ENCODE peak calls at places on chromosomes 3 and 15, in five cellular contexts. E, A, D, B and M are unnamed samples. For H3K4me1, the result is how much of the 10 kb centered on the place peaks cover.

GRCh38 chr3:132180337-132180791 is 136.8 kb upstream of the ACP3 start:
- DNase-seq in E (no peak), A (peak), D (no peak), B (peak), M (no peak)

GRCh38 chr3:25725810-25726209 is 57.4 kb downstream of the NGLY1 start:
- DNase-seq in E (no peak), A (peak), D (no peak), B (no peak), M (no peak)

GRCh38 chr3:189824629-189825312 is 193.6 kb downstream of the TP63 start:
- DNase-seq in E (no peak), A (peak), D (no peak), B (peak), M (no peak)

GRCh38 chr3:45306406-45307008 is 80.4 kb upstream of the TMEM158 start:
- DNase-seq in E (no peak), A (no peak), D (no peak), B (no peak), M (no peak)

GRCh38 chr15:53453253-53454105 is 306.0 kb downstream of the WDR72 start:
- DNase-seq in E (no peak), A (no peak), D (no peak), B (peak), M (no peak)

GRCh38 chr3:123276346-123276745 is 74.6 kb downstream of the SEC22A start:
- DNase-seq in E (no peak), A (no peak), D (no peak), B (no peak), M (no peak)

GRCh38 chr3:114377426-114377825 is 83.6 kb downstream of the TIGIT start:
- DNase-seq in E (no peak), A (no peak), D (no peak), B (no peak), M (no peak)

GRCh38 chr3:23611737-23612295 is 193.9 kb upstream of the UBE2E1 start:
- DNase-seq in E (peak), A (peak), D (no peak), B (no peak), M (no peak)

GRCh38 chr15:96551196-96551595 is 220.7 kb downstream of the NR2F2 start:
- DNase-seq in E (no peak), A (no peak), D (no peak), B (no peak), M (no peak)

GRCh38 chr3:124664804-124665203 is 65.4 kb upstream of the UMPS start:
- DNase-seq in E (no peak), A (no peak), D (no peak), B (no peak), M (no peak)

GRCh38 chr3:123338021-123338619 is 110.8 kb downstream of the ADCY5 start:
- DNase-seq in E (no peak), A (no peak), D (no peak), B (no peak), M (peak)

GRCh38 chr15:40754883-40755815 is at the start of gene RMDN3:
- DNase-seq in E (peak), A (peak), D (peak), B (peak), M (peak)

GRCh38 chr15:60626669-60627068 is 147.7 kb upstream of the ICE2 start:
- DNase-seq in E (no peak), A (peak), D (no peak), B (no peak), M (no peak)

GRCh38 chr3:171125010-171125409 is 98.5 kb upstream of the SLC2A2 start:
- DNase-seq in E (no peak), A (peak), D (no peak), B (no peak), M (no peak)

GRCh38 chr15:98873441-98874218 is 134.0 kb downstream of the PGPEP1L start:
- DNase-seq in E (no peak), A (peak), D (no peak), B (peak), M (peak)

GRCh38 chr3:72318504-72319201 is 529.6 kb downstream of the SHQ1 start:
- DNase-seq in E (no peak), A (peak), D (no peak), B (no peak), M (no peak)

GRCh38 chr15:25739687-25740121 is 123.4 kb downstream of the ATP10A start:
- DNase-seq in E (no peak), A (peak), D (no peak), B (no peak), M (no peak)

GRCh38 chr15:19973718-19974117 is 567.9 kb downstream of the GOLGA6L6 start:
- DNase-seq in E (no peak), A (no peak), D (no peak), B (peak), M (no peak)

GRCh38 chr15:75076277-75076676 is 52.9 kb downstream of the PPCDC start:
- DNase-seq in E (no peak), A (no peak), D (no peak), B (no peak), M (no peak)

GRCh38 chr3:155111971-155112370 is 31.9 kb downstream of the MME start:
- DNase-seq in E (no peak), A (no peak), D (no peak), B (no peak), M (no peak)

GRCh38 chr15:69979783-69980182 is 117.9 kb downstream of the TLE3 start:
- DNase-seq in E (no peak), A (no peak), D (no peak), B (no peak), M (peak)

GRCh38 chr3:25548836-25549235 is 115.9 kb downstream of the TOP2B start:
- DNase-seq in E (no peak), A (no peak), D (no peak), B (no peak), M (no peak)

GRCh38 chr3:42020681-42021307 is 58.9 kb upstream of the ULK4 start:
- DNase-seq in E (no peak), A (peak), D (no peak), B (peak), M (no peak)

GRCh38 chr15:87734571-87735373 is 521.8 kb downstream of the NTRK3 start:
- DNase-seq in E (no peak), A (no peak), D (no peak), B (no peak), M (no peak)

GRCh38 chr3:119148493-119149180 is 2.7 kb downstream of the TEX55 start:
- DNase-seq in E (no peak), A (peak), D (no peak), B (no peak), M (no peak)

GRCh38 chr3:72021531-72021930 is 236.6 kb upstream of the PROK2 start:
- DNase-seq in E (no peak), A (no peak), D (no peak), B (no peak), M (no peak)

GRCh38 chr3:156181509-156181908 is 61.1 kb downstream of the KCNAB1 start:
- DNase-seq in E (no peak), A (peak), D (no peak), B (no peak), M (no peak)

GRCh38 chr3:38722760-38723568 is 73.5 kb upstream of the SCN5A start:
- DNase-seq in E (no peak), A (peak), D (no peak), B (no peak), M (no peak)
- H3K27ac ChIP-seq in E (no peak), A (peak), D (no peak), B (no peak), M (no peak)

DNA sequence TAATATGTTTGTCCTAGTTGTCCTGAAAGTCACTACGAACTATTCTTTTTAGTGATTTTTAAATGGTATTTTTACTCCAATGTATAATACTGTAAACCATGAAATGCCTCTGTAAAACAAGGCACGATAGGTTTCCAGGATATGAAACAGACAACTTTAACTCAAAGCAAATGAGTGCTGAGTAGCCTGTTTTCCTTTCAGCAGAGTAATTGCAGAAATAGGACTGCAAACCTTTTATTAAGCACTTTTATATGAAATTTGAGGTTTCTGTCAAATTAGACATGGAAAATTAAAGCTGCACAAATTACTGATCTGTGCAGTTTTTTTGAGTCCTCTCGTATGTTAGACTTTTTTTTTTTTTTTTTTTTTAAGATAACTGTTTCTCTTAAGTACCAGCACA is 16.2 kb downstream of the AKAP13 start:
- DNase-seq in E (no peak), A (no peak), D (no peak), B (no peak), M (no peak)
- H3K4me3 ChIP-seq in E (no peak), A (no peak), D (no peak), B (no peak), M (no peak)

GRCh38 chr3:184564685-184565385 is 3.2 kb downstream of the EPHB3 start:
- DNase-seq in E (no peak), A (no peak), D (no peak), B (no peak), M (peak)
- H3K4me1 ChIP-seq in E (half or more), A (under half), D (under half), B (half or more), M (half or more)

GRCh38 chr15:64858136-64858535 is 16.4 kb downstream of the PLEKHO2 start:
- DNase-seq in E (no peak), A (no peak), D (no peak), B (no peak), M (no peak)

GRCh38 chr15:64856429-64857145 is 14.9 kb downstream of the PLEKHO2 start:
- DNase-seq in E (peak), A (peak), D (no peak), B (no peak), M (no peak)

GRCh38 chr15:64861331-64861730 is 19.6 kb downstream of the PLEKHO2 start:
- DNase-seq in E (no peak), A (no peak), D (no peak), B (no peak), M (no peak)

GRCh38 chr15:64857421-64857820 is 15.7 kb downstream of the PLEKHO2 start:
- DNase-seq in E (no peak), A (peak), D (no peak), B (peak), M (no peak)

GRCh38 chr15:64859226-64859625 is 17.5 kb downstream of the PLEKHO2 start:
- DNase-seq in E (no peak), A (no peak), D (no peak), B (no peak), M (no peak)
- H3K27ac ChIP-seq in E (no peak), A (peak), D (no peak), B (no peak), M (peak)

DNA sequence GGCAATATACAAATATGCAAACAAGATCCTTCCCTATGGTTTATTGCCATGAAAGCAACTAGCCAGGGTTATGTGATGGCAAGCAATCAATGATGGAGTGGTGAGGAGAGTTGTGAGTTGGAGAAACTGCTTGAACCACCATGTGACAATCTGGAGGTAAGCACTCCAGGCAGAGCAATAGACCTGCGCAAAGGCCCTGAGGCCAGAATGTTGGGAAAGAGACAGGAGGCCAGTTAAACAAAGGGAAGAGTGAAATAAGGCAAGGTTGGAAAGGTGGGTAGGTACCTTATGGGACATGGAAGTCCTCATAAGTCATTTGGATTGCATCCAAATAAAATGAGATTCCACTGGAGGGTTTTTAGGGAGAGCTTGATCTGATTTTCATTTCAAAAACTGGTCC is 80.0 kb upstream of the WNT5A start:
- DNase-seq in E (no peak), A (no peak), D (no peak), B (no peak), M (no peak)
- H3K4me3 ChIP-seq in E (no peak), A (no peak), D (no peak), B (no peak), M (no peak)